ENCODE peak calls at places on chromosome 15, in seven cellular contexts. J is activated gamma-delta T cell, F is EH, Y is SJSA1, Q is ELF-1, I is tibial nerve, P is heart left ventricle. W is an unnamed sample.

GRCh38 chr15:52348056-52348745 is 52.6 kb upstream of the MYO5C start:
- DNase-seq in J (no peak), F (peak), Y (peak), Q (no peak), I (no peak), P (no peak), W (no peak)

GRCh38 chr15:68349173-68349572 is 71.6 kb downstream of the FEM1B start:
- DNase-seq in J (no peak), F (no peak), Y (no peak), Q (no peak), I (no peak), P (no peak), W (no peak)

GRCh38 chr15:98548172-98548971 is 100.0 kb upstream of the IGF1R start:
- DNase-seq in J (no peak), F (peak), Y (peak), Q (peak), I (peak), P (peak), W (peak)

GRCh38 chr15:39665629-39666245 is 84.9 kb downstream of the THBS1 start:
- DNase-seq in J (no peak), F (no peak), Y (no peak), Q (no peak), I (no peak), P (no peak), W (no peak)

GRCh38 chr15:41473418-41473817 is 20.3 kb upstream of the ITPKA start:
- DNase-seq in J (no peak), F (no peak), Y (no peak), Q (no peak), I (no peak), P (no peak), W (no peak)

GRCh38 chr15:41256577-41257038 is 25.5 kb downstream of the CHP1 start:
- DNase-seq in J (no peak), F (no peak), Y (no peak), Q (no peak), I (no peak), P (no peak), W (no peak)

GRCh38 chr15:70093481-70094309 is 4.0 kb downstream of the TLE3 start:
- DNase-seq in J (no peak), F (no peak), Y (no peak), Q (peak), I (no peak), P (no peak), W (no peak)

GRCh38 chr15:90231028-90232017 is 2.4 kb downstream of the CIB1 start:
- DNase-seq in J (peak), F (no peak), Y (no peak), Q (no peak), I (no peak), P (no peak), W (no peak)

GRCh38 chr15:47374222-47374621 is 343.1 kb upstream of the SEMA6D start:
- DNase-seq in J (no peak), F (peak), Y (no peak), Q (peak), I (no peak), P (no peak), W (no peak)

GRCh38 chr15:53747501-53748068 is 11.9 kb downstream of the WDR72 start:
- DNase-seq in J (no peak), F (no peak), Y (no peak), Q (no peak), I (no peak), P (no peak), W (no peak)

GRCh38 chr15:93141373-93141790 is 52.4 kb upstream of the RGMA start:
- DNase-seq in J (peak), F (no peak), Y (no peak), Q (no peak), I (no peak), P (no peak), W (no peak)

GRCh38 chr15:64883097-64883581 is 28.6 kb upstream of the ANKDD1A start:
- DNase-seq in J (no peak), F (no peak), Y (no peak), Q (no peak), I (no peak), P (no peak), W (no peak)

GRCh38 chr15:22735781-22736180 is 50.7 kb upstream of the NIPA1 start:
- DNase-seq in J (no peak), F (peak), Y (no peak), Q (no peak), I (no peak), P (no peak), W (no peak)